ENCODE peak calls at places on chromosomes 11 and 22, in six cellular contexts. A is right cardiac atrium, O is right lobe of liver, C is PC-9, D is A673, B is foreskin keratinocyte. Y is an unnamed sample.

GRCh38 chr11:44417756-44418437 is 108.0 kb upstream of the ALX4 start:
- DNase-seq in A (no peak), O (no peak), C (no peak), D (no peak), B (peak; percentile 25), Y (no peak)

GRCh38 chr11:96293583-96293982 is 49.4 kb downstream of the MAML2 start:
- DNase-seq in A (no peak), O (no peak), C (no peak), D (no peak), B (no peak), Y (peak; percentile 42)

GRCh38 chr11:88103337-88104206 is 71.7 kb downstream of the RAB38 start:
- DNase-seq in A (peak; percentile 10), O (peak; percentile 19), C (peak; percentile 57), D (peak; percentile 92), B (peak; percentile 61), Y (peak; percentile 49)

GRCh38 chr11:94664336-94664735 is 97.2 kb downstream of the PIWIL4 start:
- DNase-seq in A (no peak), O (no peak), C (peak; percentile 86), D (no peak), B (no peak), Y (peak; percentile 23)

GRCh38 chr11:113675003-113675471 is 31.1 kb downstream of the TMPRSS5 start:
- DNase-seq in A (no peak), O (no peak), C (no peak), D (no peak), B (peak; percentile 74), Y (no peak)

GRCh38 chr11:113532697-113533424 is 57.7 kb upstream of the DRD2 start:
- DNase-seq in A (peak; percentile 92), O (peak; percentile 76), C (no peak), D (peak; percentile 83), B (no peak), Y (peak; percentile 64)

GRCh38 chr11:93740802-93741093 is 547 bp downstream of the TAF1D start:
- DNase-seq in A (peak; percentile 81), O (peak; percentile 64), C (peak; percentile 61), D (peak; percentile 87), B (no peak), Y (peak; percentile 59)

GRCh38 chr11:124174001-124174400 is 9.1 kb upstream of the OR10D3 start:
- DNase-seq in A (no peak), O (no peak), C (peak; percentile 58), D (peak; percentile 77), B (peak; percentile 68), Y (peak; percentile 83)

GRCh38 chr11:75474878-75475766 is 42.1 kb upstream of the KLHL35 start:
- DNase-seq in A (peak; percentile 88), O (peak; percentile 49), C (no peak), D (peak; percentile 72), B (no peak), Y (no peak)

GRCh38 chr11:45176996-45177395 is 30.6 kb downstream of the PRDM11 start:
- DNase-seq in A (peak; percentile 53), O (no peak), C (no peak), D (peak; percentile 49), B (no peak), Y (no peak)

GRCh38 chr11:103862049-103862826 is 174.2 kb upstream of the DDI1 start:
- DNase-seq in A (no peak), O (no peak), C (no peak), D (peak; percentile 35), B (no peak), Y (no peak)

GRCh38 chr11:94788396-94788795 is 20.2 kb downstream of the AMOTL1 start:
- DNase-seq in A (no peak), O (no peak), C (no peak), D (no peak), B (no peak), Y (peak; percentile 7)

GRCh38 chr11:110162216-110162615 is 69.0 kb downstream of the ZC3H12C start:
- DNase-seq in A (no peak), O (no peak), C (no peak), D (no peak), B (no peak), Y (no peak)

GRCh38 chr11:79052539-79052938 is 388.3 kb downstream of the TENM4 start:
- DNase-seq in A (peak; percentile 49), O (no peak), C (no peak), D (no peak), B (no peak), Y (peak; percentile 28)

GRCh38 chr22:29766632-29767288 is at the start of gene ZMAT5:
- DNase-seq in A (peak; percentile 98), O (peak; percentile 94), C (peak; percentile 94), D (peak; percentile 99), B (peak; percentile 98), Y (peak; percentile 96)

GRCh38 chr11:85902353-85902752 is 47.2 kb downstream of the CCDC83 start:
- DNase-seq in A (no peak), O (no peak), C (no peak), D (no peak), B (no peak), Y (no peak)

GRCh38 chr11:106786251-106786650 is 232.0 kb downstream of the GUCY1A2 start:
- DNase-seq in A (no peak), O (no peak), C (no peak), D (no peak), B (no peak), Y (no peak)

GRCh38 chr11:10550503-10550902 is 9.5 kb upstream of the RNF141 start:
- DNase-seq in A (no peak), O (no peak), C (peak; percentile 78), D (no peak), B (peak; percentile 36), Y (peak; percentile 39)

GRCh38 chr11:15816270-15816871 is 540.0 kb downstream of the SOX6 start:
- DNase-seq in A (no peak), O (no peak), C (peak; percentile 87), D (no peak), B (peak; percentile 55), Y (peak; percentile 24)

GRCh38 chr11:75233688-75234295 is 6.8 kb upstream of the TPBGL start:
- DNase-seq in A (no peak), O (no peak), C (peak; percentile 46), D (peak; percentile 70), B (peak; percentile 48), Y (peak; percentile 50)

GRCh38 chr22:38754247-38755154 is 1.3 kb downstream of the SUN2 start:
- DNase-seq in A (peak; percentile 84), O (peak; percentile 68), C (peak; percentile 95), D (peak; percentile 62), B (peak; percentile 49), Y (peak; percentile 48)

GRCh38 chr22:32665676-32666075 is 135.8 kb upstream of the TIMP3 start:
- DNase-seq in A (no peak), O (no peak), C (peak; percentile 75), D (no peak), B (peak; percentile 76), Y (no peak)

GRCh38 chr22:39622881-39623367 is 52.4 kb downstream of the CACNA1I start:
- DNase-seq in A (peak; percentile 84), O (peak; percentile 62), C (no peak), D (peak; percentile 37), B (no peak), Y (peak; percentile 28)

GRCh38 chr11:10984250-10984649 is 126.4 kb upstream of the ZBED5 start:
- DNase-seq in A (no peak), O (no peak), C (no peak), D (no peak), B (no peak), Y (no peak)

GRCh38 chr22:47571616-47572015 is 809.2 kb downstream of the TBC1D22A start:
- DNase-seq in A (no peak), O (no peak), C (peak; percentile 12), D (no peak), B (no peak), Y (no peak)

GRCh38 chr11:60952742-60953170 is 780 bp upstream of the SLC15A3 start:
- DNase-seq in A (peak; percentile 77), O (no peak), C (no peak), D (no peak), B (no peak), Y (no peak)

GRCh38 chr11:110337570-110338193 is 41.3 kb upstream of the RDX start:
- DNase-seq in A (no peak), O (no peak), C (peak; percentile 94), D (no peak), B (peak; percentile 91), Y (peak; percentile 73)

GRCh38 chr22:41939981-41940852 is 6.7 kb downstream of the CENPM start:
- DNase-seq in A (no peak), O (no peak), C (peak; percentile 45), D (peak; percentile 53), B (no peak), Y (no peak)

GRCh38 chr22:20039683-20040325 is 18.9 kb downstream of the TANGO2 start:
- DNase-seq in A (no peak), O (no peak), C (no peak), D (no peak), B (no peak), Y (no peak)

GRCh38 chr22:42688241-42688913 is 32.3 kb downstream of the A4GALT start:
- DNase-seq in A (peak; percentile 96), O (peak; percentile 82), C (peak; percentile 83), D (peak; percentile 88), B (peak; percentile 79), Y (peak; percentile 51)

GRCh38 chr11:125609545-125609944 is 15.4 kb upstream of the CHEK1 start:
- DNase-seq in A (no peak), O (no peak), C (no peak), D (no peak), B (no peak), Y (no peak)

GRCh38 chr11:60155928-60156327 is 27.0 kb downstream of the MS4A6A start:
- DNase-seq in A (no peak), O (no peak), C (no peak), D (no peak), B (no peak), Y (peak; percentile 52)

GRCh38 chr11:13126430-13126829 is 117.3 kb downstream of the RASSF10 start:
- DNase-seq in A (no peak), O (no peak), C (peak; percentile 94), D (no peak), B (peak; percentile 80), Y (no peak)

GRCh38 chr11:1256257-1257045 is 33.6 kb downstream of the MUC5B start:
- DNase-seq in A (peak; percentile 47), O (no peak), C (no peak), D (no peak), B (no peak), Y (no peak)
- H3K4me1 ChIP-seq in A (no peaks in the 10 kb centered on the region), O (no peaks in the 10 kb centered on the region), C (no peaks in the 10 kb centered on the region), D (no peaks in the 10 kb centered on the region), B (no peaks in the 10 kb centered on the region), Y (no peaks in the 10 kb centered on the region)

GRCh38 chr11:33935005-33935404 is 43.1 kb upstream of the LMO2 start:
- DNase-seq in A (no peak), O (no peak), C (no peak), D (no peak), B (no peak), Y (no peak)
- H3K4me1 ChIP-seq in A (peaks cover 21% of the 10 kb centered on the region), O (no peaks in the 10 kb centered on the region), C (peaks cover 4% of the 10 kb centered on the region), D (peaks cover 51% of the 10 kb centered on the region), B (no peaks in the 10 kb centered on the region), Y (peaks cover 72% of the 10 kb centered on the region)

GRCh38 chr22:17097062-17097461 is 12.3 kb downstream of the IL17RA start:
- DNase-seq in A (no peak), O (no peak), C (no peak), D (no peak), B (no peak), Y (no peak)
- H3K4me1 ChIP-seq in A (no peaks in the 10 kb centered on the region), O (no peaks in the 10 kb centered on the region), C (no peaks in the 10 kb centered on the region), D (no peaks in the 10 kb centered on the region), B (no peaks in the 10 kb centered on the region), Y (no peaks in the 10 kb centered on the region)

DNA sequence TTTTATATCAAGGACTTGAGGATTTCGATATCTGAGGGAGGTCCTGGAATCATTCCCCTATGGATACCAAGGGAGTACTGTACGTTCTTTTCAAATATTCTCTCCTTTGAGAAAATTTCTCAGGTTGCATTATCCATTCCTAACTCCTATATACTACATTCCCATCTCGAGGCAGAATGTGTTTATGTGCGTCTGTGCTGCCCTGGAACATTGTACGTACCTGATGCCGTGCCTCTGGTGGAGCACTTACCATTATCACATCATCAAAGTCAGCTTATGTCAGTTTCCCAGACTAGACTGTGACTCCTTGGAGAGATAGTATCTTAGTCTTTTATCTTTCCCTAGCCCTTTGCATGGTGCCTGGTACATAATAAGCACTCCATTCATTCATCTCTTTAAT is 21.7 kb downstream of the UBASH3B start:
- DNase-seq in A (no peak), O (no peak), C (no peak), D (no peak), B (no peak), Y (no peak)
- H3K4me1 ChIP-seq in A (no peaks in the 10 kb centered on the region), O (no peaks in the 10 kb centered on the region), C (peaks cover 73% of the 10 kb centered on the region), D (peaks cover 12% of the 10 kb centered on the region), B (peaks cover 6% of the 10 kb centered on the region), Y (peaks cover 11% of the 10 kb centered on the region)